ENCODE peak calls at places on chromosomes 16 and 17, in six cellular contexts. One of them, this sample, is unnamed.

GRCh38 chr17:32970281-32970680 is 21.4 kb upstream of the SPACA3 start:
- DNase-seq in SJSA1: no peak
- DNase-seq in heart left ventricle: no peak
- DNase-seq in vagina: no peak
- DNase-seq in right lobe of liver: no peak
- DNase-seq in foreskin keratinocyte: no peak
- DNase-seq in this sample: no peak

GRCh38 chr17:20944014-20944905 is 98.6 kb downstream of the USP22 start:
- DNase-seq in heart left ventricle: peak; percentile 36
- DNase-seq in SJSA1: no peak
- DNase-seq in right lobe of liver: peak; percentile 85
- DNase-seq in foreskin keratinocyte: no peak
- DNase-seq in vagina: no peak
- DNase-seq in this sample: peak; percentile 76

GRCh38 chr17:27106982-27107360 is 186.9 kb upstream of the WSB1 start:
- DNase-seq in right lobe of liver: no peak
- DNase-seq in vagina: no peak
- DNase-seq in heart left ventricle: no peak
- DNase-seq in SJSA1: no peak
- DNase-seq in foreskin keratinocyte: peak; percentile 72
- DNase-seq in this sample: no peak

GRCh38 chr17:80477647-80478478 is 1.5 kb upstream of the NPTX1 start:
- DNase-seq in heart left ventricle: no peak
- DNase-seq in vagina: no peak
- DNase-seq in SJSA1: no peak
- DNase-seq in foreskin keratinocyte: peak; percentile 17
- DNase-seq in right lobe of liver: no peak
- DNase-seq in this sample: peak; percentile 17

GRCh38 chr16:85963746-85964370 is 64.9 kb downstream of the IRF8 start:
- DNase-seq in right lobe of liver: no peak
- DNase-seq in heart left ventricle: peak; percentile 85
- DNase-seq in vagina: no peak
- DNase-seq in SJSA1: no peak
- DNase-seq in foreskin keratinocyte: no peak
- DNase-seq in this sample: peak; percentile 55

GRCh38 chr16:30437511-30438046 is 7.7 kb upstream of the DCTPP1 start:
- DNase-seq in SJSA1: no peak
- DNase-seq in foreskin keratinocyte: no peak
- DNase-seq in heart left ventricle: no peak
- DNase-seq in vagina: no peak
- DNase-seq in right lobe of liver: no peak
- DNase-seq in this sample: no peak

GRCh38 chr17:70184770-70185169 is 15.4 kb downstream of the KCNJ2 start:
- DNase-seq in right lobe of liver: no peak
- DNase-seq in SJSA1: no peak
- DNase-seq in heart left ventricle: no peak
- DNase-seq in foreskin keratinocyte: peak; percentile 73
- DNase-seq in vagina: no peak
- DNase-seq in this sample: no peak

GRCh38 chr17:77223642-77224420 is 83.1 kb downstream of the SEC14L1 start:
- DNase-seq in foreskin keratinocyte: no peak
- DNase-seq in heart left ventricle: no peak
- DNase-seq in vagina: no peak
- DNase-seq in SJSA1: no peak
- DNase-seq in right lobe of liver: no peak
- DNase-seq in this sample: no peak

GRCh38 chr17:76359375-76359774 is 5.7 kb upstream of the PRPSAP1 start:
- DNase-seq in right lobe of liver: no peak
- DNase-seq in vagina: no peak
- DNase-seq in heart left ventricle: no peak
- DNase-seq in SJSA1: no peak
- DNase-seq in foreskin keratinocyte: no peak
- DNase-seq in this sample: no peak

GRCh38 chr17:32519769-32520701 is 33.2 kb downstream of the CDK5R1 start:
- DNase-seq in right lobe of liver: no peak
- DNase-seq in foreskin keratinocyte: peak; percentile 47
- DNase-seq in heart left ventricle: peak; percentile 26
- DNase-seq in vagina: no peak
- DNase-seq in SJSA1: no peak
- DNase-seq in this sample: peak; percentile 44

GRCh38 chr17:76697702-76698465 is 12.9 kb downstream of the MXRA7 start:
- DNase-seq in heart left ventricle: peak; percentile 72
- DNase-seq in SJSA1: no peak
- DNase-seq in right lobe of liver: no peak
- DNase-seq in vagina: no peak
- DNase-seq in foreskin keratinocyte: no peak
- DNase-seq in this sample: no peak

GRCh38 chr17:7677388-7678067 is 9.8 kb downstream of the TP53 start:
- DNase-seq in vagina: no peak
- DNase-seq in SJSA1: no peak
- DNase-seq in heart left ventricle: no peak
- DNase-seq in right lobe of liver: no peak
- DNase-seq in foreskin keratinocyte: no peak
- DNase-seq in this sample: no peak

GRCh38 chr17:37672545-37673078 is 29.4 kb upstream of the DDX52 start:
- DNase-seq in SJSA1: no peak
- DNase-seq in heart left ventricle: no peak
- DNase-seq in right lobe of liver: no peak
- DNase-seq in foreskin keratinocyte: no peak
- DNase-seq in vagina: no peak
- DNase-seq in this sample: no peak

GRCh38 chr17:68461122-68461539 is 3.8 kb upstream of the WIPI1 start:
- DNase-seq in foreskin keratinocyte: no peak
- DNase-seq in right lobe of liver: no peak
- DNase-seq in SJSA1: no peak
- DNase-seq in heart left ventricle: no peak
- DNase-seq in vagina: no peak
- DNase-seq in this sample: no peak

GRCh38 chr16:30780549-30780948 is 6.5 kb downstream of the ZNF629 start:
- DNase-seq in right lobe of liver: no peak
- DNase-seq in foreskin keratinocyte: no peak
- DNase-seq in vagina: no peak
- DNase-seq in heart left ventricle: no peak
- DNase-seq in SJSA1: no peak
- DNase-seq in this sample: no peak

GRCh38 chr16:48895142-48895541 is 285.2 kb upstream of the N4BP1 start:
- DNase-seq in SJSA1: no peak
- DNase-seq in foreskin keratinocyte: no peak
- DNase-seq in vagina: no peak
- DNase-seq in heart left ventricle: no peak
- DNase-seq in right lobe of liver: no peak
- DNase-seq in this sample: no peak

GRCh38 chr17:35315971-35316370 is 57.5 kb downstream of the SLFN11 start:
- DNase-seq in foreskin keratinocyte: no peak
- DNase-seq in SJSA1: no peak
- DNase-seq in heart left ventricle: no peak
- DNase-seq in right lobe of liver: no peak
- DNase-seq in vagina: no peak
- DNase-seq in this sample: no peak

GRCh38 chr16:4089251-4089810 is 26.9 kb downstream of the ADCY9 start:
- DNase-seq in heart left ventricle: no peak
- DNase-seq in vagina: no peak
- DNase-seq in right lobe of liver: peak; percentile 40
- DNase-seq in SJSA1: peak; percentile 28
- DNase-seq in foreskin keratinocyte: no peak
- DNase-seq in this sample: no peak

GRCh38 chr17:7313028-7313889 is 1.9 kb downstream of the GPS2 start:
- DNase-seq in heart left ventricle: no peak
- DNase-seq in right lobe of liver: no peak
- DNase-seq in vagina: no peak
- DNase-seq in foreskin keratinocyte: no peak
- DNase-seq in SJSA1: no peak
- DNase-seq in this sample: no peak

GRCh38 chr16:75251280-75252048 is at the start of gene BCAR1:
- DNase-seq in SJSA1: peak; percentile 93
- DNase-seq in foreskin keratinocyte: peak; percentile 59
- DNase-seq in right lobe of liver: peak; percentile 94
- DNase-seq in heart left ventricle: peak; percentile 95
- DNase-seq in vagina: no peak
- DNase-seq in this sample: peak; percentile 91

GRCh38 chr17:46151762-46152161 is 41.5 kb downstream of the KANSL1 start:
- DNase-seq in SJSA1: no peak
- DNase-seq in vagina: no peak
- DNase-seq in foreskin keratinocyte: no peak
- DNase-seq in right lobe of liver: no peak
- DNase-seq in heart left ventricle: no peak
- DNase-seq in this sample: no peak

GRCh38 chr16:78407191-78407590 is 307.7 kb downstream of the WWOX start:
- DNase-seq in vagina: no peak
- DNase-seq in right lobe of liver: no peak
- DNase-seq in foreskin keratinocyte: no peak
- DNase-seq in heart left ventricle: no peak
- DNase-seq in SJSA1: peak; percentile 63
- DNase-seq in this sample: no peak

GRCh38 chr17:8894673-8895578 is 27.5 kb upstream of the PIK3R6 start:
- DNase-seq in right lobe of liver: peak; percentile 40
- DNase-seq in heart left ventricle: peak; percentile 51
- DNase-seq in SJSA1: peak; percentile 61
- DNase-seq in vagina: no peak
- DNase-seq in foreskin keratinocyte: peak; percentile 47
- DNase-seq in this sample: peak; percentile 55

GRCh38 chr17:40148527-40148926 is 8.2 kb downstream of the CASC3 start:
- DNase-seq in SJSA1: no peak
- DNase-seq in right lobe of liver: no peak
- DNase-seq in vagina: no peak
- DNase-seq in foreskin keratinocyte: no peak
- DNase-seq in heart left ventricle: no peak
- DNase-seq in this sample: no peak

GRCh38 chr17:79214459-79214858 is 139.8 kb downstream of the ENGASE start:
- DNase-seq in vagina: no peak
- DNase-seq in SJSA1: no peak
- DNase-seq in right lobe of liver: no peak
- DNase-seq in foreskin keratinocyte: no peak
- DNase-seq in heart left ventricle: no peak
- DNase-seq in this sample: no peak

DNA sequence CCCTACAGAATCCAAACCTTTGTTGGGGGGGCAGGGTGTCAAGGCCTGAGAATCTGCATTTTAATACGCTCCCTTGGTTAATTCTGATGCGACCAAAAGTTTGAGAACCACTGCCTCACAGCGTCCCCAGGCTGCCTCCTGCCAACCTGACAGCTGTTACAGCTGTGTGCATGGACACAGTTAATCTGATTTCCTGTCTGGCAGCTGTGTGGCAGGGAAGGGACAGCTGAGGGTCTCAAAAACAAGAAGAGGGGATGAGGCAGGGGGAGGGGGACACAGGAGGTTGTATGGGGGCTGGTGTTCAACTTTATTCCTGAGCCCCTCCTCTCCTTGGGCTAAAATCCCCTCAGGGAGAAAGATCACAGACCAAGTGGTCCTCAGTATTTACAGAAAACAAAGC is 17.5 kb downstream of the HDAC5 start:
- DNase-seq in heart left ventricle: no peak
- DNase-seq in vagina: no peak
- DNase-seq in SJSA1: no peak
- DNase-seq in foreskin keratinocyte: no peak
- DNase-seq in right lobe of liver: no peak
- DNase-seq in this sample: no peak
- H3K4me1 ChIP-seq in heart left ventricle: peaks cover 74% of the 10 kb centered on the region
- H3K4me1 ChIP-seq in vagina: peaks cover 54% of the 10 kb centered on the region
- H3K4me1 ChIP-seq in SJSA1: peaks cover 67% of the 10 kb centered on the region
- H3K4me1 ChIP-seq in foreskin keratinocyte: no peaks in the 10 kb centered on the region
- H3K4me1 ChIP-seq in right lobe of liver: peaks cover 42% of the 10 kb centered on the region
- H3K4me1 ChIP-seq in this sample: peaks cover 26% of the 10 kb centered on the region

DNA sequence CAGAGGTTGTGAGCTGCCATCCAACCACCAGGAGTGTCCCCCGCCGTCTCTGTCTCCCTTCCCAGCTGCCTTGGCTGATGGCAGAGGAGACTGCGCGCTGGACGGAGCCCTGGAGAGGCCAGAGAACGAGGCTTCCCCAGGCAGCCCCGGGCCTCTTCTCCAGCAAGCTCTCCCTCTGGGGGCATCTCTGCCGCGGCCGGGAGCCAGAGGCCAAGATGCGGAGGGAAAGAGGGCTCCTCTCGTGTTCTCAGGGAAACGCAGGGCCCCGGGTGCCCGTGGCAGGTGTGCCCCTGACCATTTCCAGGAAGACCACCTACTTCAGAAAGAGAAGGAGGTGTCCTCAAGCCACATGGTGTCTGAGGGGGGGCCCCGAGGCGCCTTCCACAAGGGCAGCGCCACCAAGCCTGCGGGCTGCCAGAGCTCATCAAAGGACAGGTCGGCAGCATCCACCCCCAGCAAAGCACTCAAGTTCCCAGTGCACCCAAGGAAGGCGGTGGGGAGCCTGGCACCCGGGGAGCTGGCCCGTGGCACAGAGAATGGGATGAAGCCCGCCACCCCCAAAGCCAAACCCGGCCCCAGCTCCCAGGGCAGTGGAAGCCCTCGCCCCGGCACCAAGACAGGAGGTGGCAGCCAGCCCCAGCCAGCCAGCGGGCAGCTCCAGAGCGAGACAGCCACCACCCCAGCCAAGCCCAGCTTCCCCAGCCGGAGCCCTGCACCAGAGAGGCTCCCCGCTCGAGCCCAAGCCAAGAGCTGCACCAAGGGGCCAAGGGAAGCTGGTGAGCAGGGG is 14.8 kb upstream of the ZFPM1 start:
- DNase-seq in heart left ventricle: no peak
- DNase-seq in SJSA1: no peak
- DNase-seq in foreskin keratinocyte: no peak
- DNase-seq in right lobe of liver: no peak
- DNase-seq in vagina: no peak
- DNase-seq in this sample: no peak
- H3K4me1 ChIP-seq in heart left ventricle: no peaks in the 10 kb centered on the region
- H3K4me1 ChIP-seq in SJSA1: peaks cover 9% of the 10 kb centered on the region
- H3K4me1 ChIP-seq in foreskin keratinocyte: no peaks in the 10 kb centered on the region
- H3K4me1 ChIP-seq in right lobe of liver: peaks cover 6% of the 10 kb centered on the region
- H3K4me1 ChIP-seq in vagina: peaks cover 15% of the 10 kb centered on the region
- H3K4me1 ChIP-seq in this sample: peaks cover 7% of the 10 kb centered on the region

GRCh38 chr16:88502776-88503280 is 49.7 kb downstream of the ZFPM1 start:
- DNase-seq in SJSA1: no peak
- DNase-seq in heart left ventricle: no peak
- DNase-seq in foreskin keratinocyte: no peak
- DNase-seq in vagina: no peak
- DNase-seq in right lobe of liver: no peak
- DNase-seq in this sample: no peak
- H3K4me1 ChIP-seq in SJSA1: no peaks in the 10 kb centered on the region
- H3K4me1 ChIP-seq in heart left ventricle: peaks cover 9% of the 10 kb centered on the region
- H3K4me1 ChIP-seq in foreskin keratinocyte: no peaks in the 10 kb centered on the region
- H3K4me1 ChIP-seq in vagina: no peaks in the 10 kb centered on the region
- H3K4me1 ChIP-seq in right lobe of liver: peaks cover 54% of the 10 kb centered on the region
- H3K4me1 ChIP-seq in this sample: peaks cover 8% of the 10 kb centered on the region

DNA sequence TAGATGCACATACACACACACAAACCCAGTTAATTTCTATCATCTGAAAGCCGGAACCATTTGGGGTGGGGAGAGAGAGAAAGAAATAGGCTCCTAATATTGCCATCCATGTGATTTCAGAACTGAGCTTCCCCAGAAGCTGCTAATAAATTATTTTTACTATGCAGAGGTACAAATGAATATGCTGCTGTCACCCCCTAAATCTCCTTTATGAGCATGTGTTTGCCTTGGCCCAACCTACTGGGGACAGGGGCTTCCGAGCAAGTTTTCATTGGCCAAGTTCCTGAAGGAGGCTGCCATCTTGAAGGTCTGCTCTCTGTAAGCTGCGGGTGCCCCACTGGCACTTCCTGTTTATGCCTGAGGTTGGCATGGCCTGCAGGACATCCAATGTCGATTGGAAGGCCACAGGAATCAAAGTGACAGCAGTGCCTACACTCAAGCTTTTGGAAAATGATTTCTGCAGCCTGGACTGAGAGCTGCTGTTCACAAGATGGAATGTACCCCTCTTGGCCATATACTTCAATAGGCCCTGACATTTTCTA is 194.7 kb downstream of the XYLT1 start:
- DNase-seq in right lobe of liver: no peak
- DNase-seq in SJSA1: no peak
- DNase-seq in heart left ventricle: no peak
- DNase-seq in foreskin keratinocyte: no peak
- DNase-seq in vagina: no peak
- DNase-seq in this sample: no peak
- H3K4me1 ChIP-seq in right lobe of liver: no peaks in the 10 kb centered on the region
- H3K4me1 ChIP-seq in SJSA1: peaks cover 44% of the 10 kb centered on the region
- H3K4me1 ChIP-seq in heart left ventricle: no peaks in the 10 kb centered on the region
- H3K4me1 ChIP-seq in foreskin keratinocyte: peaks cover 4% of the 10 kb centered on the region
- H3K4me1 ChIP-seq in vagina: peaks cover 7% of the 10 kb centered on the region
- H3K4me1 ChIP-seq in this sample: peaks cover 46% of the 10 kb centered on the region